ENCODE peak calls at places on chromosomes 2 and 18, in five cellular contexts. S is heart left ventricle, E is neural progenitor cell, J is GM12865, Z is AG09309. F is an unnamed sample.

GRCh38 chr18:67525328-67526110 is 9.0 kb upstream of the DSEL start:
- DNase-seq in S (no peak), J (no peak), Z (peak; percentile 95), E (peak; percentile 28), F (peak; percentile 99)

GRCh38 chr2:19362094-19362649 is 3.7 kb upstream of the OSR1 start:
- DNase-seq in Z (no peak), J (no peak), E (no peak), S (no peak), F (no peak)

GRCh38 chr2:118973542-118973951 is 31.6 kb downstream of the MARCO start:
- DNase-seq in S (no peak), J (no peak), Z (peak; percentile 13), E (no peak), F (peak; percentile 24)

GRCh38 chr2:128523490-128523889 is 204.8 kb upstream of the HS6ST1 start:
- DNase-seq in E (no peak), S (no peak), J (no peak), Z (no peak), F (no peak)

GRCh38 chr2:189076572-189076971 is 102.4 kb downstream of the COL3A1 start:
- DNase-seq in J (no peak), Z (no peak), E (no peak), S (no peak), F (no peak)

GRCh38 chr2:174612960-174613359 is 15.4 kb upstream of the WIPF1 start:
- DNase-seq in J (no peak), E (no peak), Z (no peak), S (no peak), F (no peak)

GRCh38 chr2:211129798-211130197 is 573.4 kb downstream of the CPS1 start:
- DNase-seq in S (no peak), J (no peak), Z (no peak), E (no peak), F (no peak)

GRCh38 chr2:96839288-96839874 is 4.4 kb downstream of the ANKRD23 start:
- DNase-seq in S (peak; percentile 81), J (peak; percentile 65), Z (no peak), E (no peak), F (no peak)

GRCh38 chr2:129008881-129009554 is 690.4 kb upstream of the HS6ST1 start:
- DNase-seq in J (no peak), Z (no peak), S (no peak), E (no peak), F (no peak)

GRCh38 chr18:74190086-74190485 is 41.8 kb downstream of the TIMM21 start:
- DNase-seq in E (no peak), S (no peak), Z (no peak), J (no peak), F (peak; percentile 18)

GRCh38 chr2:229160180-229160579 is 110.9 kb downstream of the PID1 start:
- DNase-seq in J (no peak), E (no peak), S (no peak), Z (no peak), F (no peak)

GRCh38 chr2:131105950-131106801 is 1.0 kb downstream of the PLEKHB2 start:
- DNase-seq in Z (no peak), J (peak; percentile 64), S (no peak), E (peak; percentile 23), F (no peak)

GRCh38 chr2:241445426-241445825 is 63.0 kb downstream of the STK25 start:
- DNase-seq in Z (no peak), J (peak; percentile 44), S (no peak), E (no peak), F (no peak)

GRCh38 chr2:85852078-85852790 is 36.6 kb downstream of the ST3GAL5 start:
- DNase-seq in Z (no peak), J (no peak), S (no peak), E (no peak), F (no peak)

GRCh38 chr2:127014630-127015029 is 92.3 kb downstream of the BIN1 start:
- DNase-seq in J (no peak), E (no peak), Z (peak; percentile 94), S (no peak), F (peak; percentile 98)

GRCh38 chr18:9700261-9700796 is 7.8 kb upstream of the RAB31 start:
- DNase-seq in Z (no peak), J (no peak), E (no peak), S (no peak), F (no peak)

GRCh38 chr2:191927319-191927867 is 80.5 kb upstream of the CAVIN2 start:
- DNase-seq in Z (peak; percentile 66), J (peak; percentile 12), S (no peak), E (peak; percentile 27), F (peak; percentile 88)

GRCh38 chr2:7180641-7181370 is 263.6 kb downstream of the RNF144A start:
- DNase-seq in J (no peak), S (no peak), E (no peak), Z (no peak), F (no peak)

GRCh38 chr2:134681201-134681600 is 37.6 kb downstream of the TMEM163 start:
- DNase-seq in E (no peak), J (no peak), S (no peak), Z (no peak), F (no peak)

GRCh38 chr2:150441226-150441625 is 46.2 kb downstream of the RND3 start:
- DNase-seq in J (no peak), Z (no peak), S (no peak), E (no peak), F (no peak)

GRCh38 chr2:230347659-230348305 is 20.8 kb downstream of the SP140L start:
- DNase-seq in J (peak; percentile 67), S (no peak), Z (no peak), E (no peak), F (no peak)

GRCh38 chr18:8654482-8655451 is 45.5 kb downstream of the RAB12 start:
- DNase-seq in Z (no peak), S (no peak), E (no peak), J (no peak), F (no peak)

GRCh38 chr2:219643788-219644398 is 16.5 kb downstream of the SLC4A3 start:
- DNase-seq in S (no peak), E (no peak), J (peak; percentile 19), Z (no peak), F (no peak)

GRCh38 chr2:202376460-202377307 is 557 bp downstream of the BMPR2 start:
- DNase-seq in S (peak; percentile 71), E (no peak), J (peak; percentile 51), Z (no peak), F (no peak)

GRCh38 chr18:60070631-60071030 is 170.8 kb downstream of the PMAIP1 start:
- DNase-seq in E (no peak), S (no peak), J (peak; percentile 16), Z (no peak), F (no peak)

GRCh38 chr2:149761611-149762010 is 174.0 kb upstream of the MMADHC start:
- DNase-seq in J (no peak), E (no peak), S (no peak), Z (no peak), F (no peak)

GRCh38 chr18:58407263-58407648 is 221.6 kb downstream of the ALPK2 start:
- DNase-seq in Z (no peak), J (no peak), S (no peak), E (no peak), F (no peak)

GRCh38 chr18:26863122-26863879 is 2.2 kb downstream of the AQP4 start:
- DNase-seq in Z (no peak), J (no peak), S (peak; percentile 87), E (peak; percentile 71), F (no peak)

GRCh38 chr18:26459340-26459739 is 89.0 kb downstream of the KCTD1 start:
- DNase-seq in Z (no peak), S (no peak), J (no peak), E (no peak), F (no peak)

GRCh38 chr2:53450885-53451284 is 316.7 kb upstream of the CHAC2 start:
- DNase-seq in S (no peak), J (no peak), Z (no peak), E (no peak), F (no peak)

GRCh38 chr2:36388472-36388871 is 32.9 kb downstream of the CRIM1 start:
- DNase-seq in S (no peak), Z (no peak), E (no peak), J (no peak), F (no peak)

GRCh38 chr2:176079285-176079830 is 4.4 kb downstream of the EVX2 start:
- DNase-seq in S (no peak), Z (no peak), J (no peak), E (peak; percentile 62), F (no peak)
- H3K4me3 ChIP-seq in S (no peak overlapping the region), Z (peak overlapping the region; percentile 31), J (no peak overlapping the region), E (peak overlapping the region; percentile 40), F (no peak overlapping the region)

GRCh38 chr2:40463112-40463511 is 11.2 kb upstream of the SLC8A1 start:
- DNase-seq in J (no peak), S (no peak), Z (no peak), E (peak; percentile 35), F (no peak)

GRCh38 chr2:40451926-40452605 is at the start of gene SLC8A1:
- DNase-seq in E (peak; percentile 82), Z (no peak), S (peak; percentile 79), J (no peak), F (no peak)

GRCh38 chr2:40458271-40458794 is 6.4 kb upstream of the SLC8A1 start:
- DNase-seq in J (no peak), E (peak; percentile 20), Z (no peak), S (no peak), F (peak; percentile 13)

GRCh38 chr2:40455661-40456060 is 3.8 kb upstream of the SLC8A1 start:
- DNase-seq in S (peak; percentile 61), J (no peak), E (no peak), Z (no peak), F (no peak)

GRCh38 chr2:40457846-40458245 is 6.0 kb upstream of the SLC8A1 start:
- DNase-seq in Z (no peak), E (no peak), S (no peak), J (no peak), F (no peak)
- H3K4me3 ChIP-seq in Z (no peak overlapping the region), E (no peak overlapping the region), S (peak overlapping the region; percentile 22), J (no peak overlapping the region), F (no peak overlapping the region)

GRCh38 chr2:65054749-65055426 is 1.3 kb upstream of the CEP68 start:
- DNase-seq in Z (no peak), S (no peak), E (no peak), J (no peak), F (no peak)
- H3K4me3 ChIP-seq in Z (no peak overlapping the region), S (peak overlapping the region; percentile 88), E (peak overlapping the region; percentile 59), J (peak overlapping the region; percentile 88), F (no peak overlapping the region)

DNA sequence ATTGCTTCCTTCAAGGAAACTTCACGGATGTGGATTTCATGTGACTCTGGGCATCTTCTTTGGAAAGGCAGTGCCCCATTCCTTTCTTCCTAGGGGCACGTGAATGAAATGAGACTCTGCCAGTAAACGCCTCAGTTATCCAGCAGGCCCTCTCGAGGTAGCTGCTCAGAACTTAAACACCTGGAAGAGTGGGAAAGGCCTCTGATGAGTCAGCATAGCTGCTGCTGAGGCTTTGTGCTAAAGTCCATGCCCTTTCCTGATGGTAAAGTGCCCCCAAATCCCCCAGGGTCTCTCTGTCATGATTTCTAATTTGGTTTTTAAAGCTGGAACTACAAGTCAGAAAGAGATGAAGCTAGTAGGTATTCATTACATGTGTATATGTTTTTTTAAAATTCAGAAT is 3.8 kb downstream of the SLC1A4 start:
- DNase-seq in J (no peak), S (no peak), Z (no peak), E (no peak), F (no peak)
- H3K4me3 ChIP-seq in J (peak overlapping the region; percentile 3), S (no peak overlapping the region), Z (no peak overlapping the region), E (no peak overlapping the region), F (no peak overlapping the region)

GRCh38 chr18:35851286-35851967 is 121.1 kb upstream of the RMP24 start:
- DNase-seq in Z (no peak), E (no peak), J (no peak), S (no peak), F (no peak)
- H3K4me3 ChIP-seq in Z (no peak overlapping the region), E (no peak overlapping the region), J (no peak overlapping the region), S (no peak overlapping the region), F (no peak overlapping the region)

F was measured in skeletal muscle cell.